ENCODE peak calls at places on chromosomes 7 and 10, in nine cellular contexts. S is stomach, F is suprapubic skin, E is ovary, Z is tibial nerve, R is HepG2, K is transverse colon, T is SK-N-SH, W is sigmoid colon. G is an unnamed sample.
A peak's percentile ranks its signal among the peaks of the same experiment; 100 is the strongest.

GRCh38 chr10:69663548-69663947 is 33.5 kb downstream of the FAM241B start:
- DNase-seq in S (no peak), F (no peak), E (no peak), Z (no peak), R (no peak), K (no peak), T (no peak), W (no peak), G (no peak)

GRCh38 chr10:122140477-122140902 is 130.6 kb upstream of the BTBD16 start:
- DNase-seq in S (no peak), F (no peak), E (no peak), Z (no peak), R (no peak), K (no peak), T (peak; percentile 50), W (peak; percentile 84), G (no peak)

GRCh38 chr7:151727579-151728285 is 149.2 kb downstream of the PRKAG2 start:
- DNase-seq in S (peak; percentile 65), F (peak; percentile 95), E (peak; percentile 83), Z (peak; percentile 77), R (no peak), K (peak; percentile 66), T (peak; percentile 79), W (peak; percentile 95), G (peak; percentile 96)

GRCh38 chr7:30478349-30479228 is at the start of gene NOD1:
- DNase-seq in S (peak; percentile 80), F (peak; percentile 82), E (peak; percentile 84), Z (peak; percentile 67), R (peak; percentile 40), K (peak; percentile 88), T (peak; percentile 96), W (peak; percentile 86), G (no peak)

GRCh38 chr7:106615808-106616691 is 44.9 kb downstream of the CCDC71L start:
- DNase-seq in S (no peak), F (no peak), E (no peak), Z (no peak), R (no peak), K (no peak), T (no peak), W (no peak), G (no peak)

GRCh38 chr10:69959911-69960310 is 92.7 kb upstream of the MACROH2A2 start:
- DNase-seq in S (no peak), F (no peak), E (no peak), Z (no peak), R (no peak), K (no peak), T (no peak), W (no peak), G (no peak)

GRCh38 chr7:55074008-55074499 is 55.2 kb downstream of the EGFR start:
- DNase-seq in S (peak; percentile 77), F (no peak), E (no peak), Z (no peak), R (peak; percentile 44), K (peak; percentile 91), T (no peak), W (peak; percentile 81), G (no peak)

GRCh38 chr10:34346516-34347150 is 468.5 kb downstream of the PARD3 start:
- DNase-seq in S (no peak), F (no peak), E (no peak), Z (no peak), R (no peak), K (peak; percentile 15), T (no peak), W (no peak), G (no peak)

GRCh38 chr10:44993226-44993921 is 7.3 kb upstream of the ZNF22 start:
- DNase-seq in S (no peak), F (peak; percentile 64), E (peak; percentile 37), Z (no peak), R (no peak), K (no peak), T (no peak), W (peak; percentile 61), G (peak; percentile 60)

GRCh38 chr7:108002726-108003590 is at the start of gene LAMB1:
- DNase-seq in S (peak; percentile 63), F (peak; percentile 83), E (peak; percentile 79), Z (peak; percentile 53), R (peak; percentile 73), K (peak; percentile 80), T (peak; percentile 98), W (peak; percentile 94), G (no peak)

GRCh38 chr10:76403876-76404275 is 972.5 kb downstream of the LRMDA start:
- DNase-seq in S (no peak), F (no peak), E (no peak), Z (no peak), R (no peak), K (no peak), T (no peak), W (no peak), G (no peak)

GRCh38 chr7:122727759-122728158 is 25.0 kb upstream of the RNF148 start:
- DNase-seq in S (no peak), F (no peak), E (no peak), Z (no peak), R (no peak), K (no peak), T (no peak), W (no peak), G (no peak)

GRCh38 chr10:132990684-132991545 is 48.5 kb upstream of the CFAP46 start:
- DNase-seq in S (no peak), F (no peak), E (no peak), Z (no peak), R (no peak), K (no peak), T (no peak), W (no peak), G (no peak)

GRCh38 chr7:69967152-69967591 is 368.9 kb downstream of the AUTS2 start:
- DNase-seq in S (peak; percentile 34), F (no peak), E (peak; percentile 51), Z (peak; percentile 25), R (no peak), K (no peak), T (peak; percentile 42), W (no peak), G (no peak)

DNA sequence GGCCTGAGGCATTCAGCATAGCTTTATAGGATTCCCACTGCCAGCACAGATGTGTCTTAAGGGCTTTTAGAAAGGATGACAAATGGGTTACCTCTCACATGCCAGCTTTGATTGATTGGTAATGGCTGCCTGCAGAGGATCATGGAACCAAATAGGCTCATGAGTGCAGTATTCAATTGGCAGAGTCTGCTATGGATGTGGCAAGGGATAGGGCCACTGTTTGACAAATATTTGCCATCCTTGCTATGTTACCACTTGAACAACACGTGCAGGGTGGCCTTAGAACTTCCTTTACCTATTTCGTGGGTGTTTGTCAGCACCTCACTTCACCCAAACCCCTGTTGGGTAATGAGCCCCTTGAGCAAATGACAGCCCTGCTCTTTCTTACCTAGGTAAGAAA is 139.2 kb downstream of the C10orf105 start:
- DNase-seq in S (no peak), F (no peak), E (no peak), Z (no peak), R (no peak), K (no peak), T (no peak), W (no peak), G (no peak)
- H3K27me3 ChIP-seq in S (no peaks in the 10 kb centered on the region), F (no peaks in the 10 kb centered on the region), E (no peaks in the 10 kb centered on the region), Z (no peaks in the 10 kb centered on the region), R (peaks cover 19% of the 10 kb centered on the region), K (no peaks in the 10 kb centered on the region), T (peaks cover 9% of the 10 kb centered on the region), W (no peaks in the 10 kb centered on the region), G (no peaks in the 10 kb centered on the region)

GRCh38 chr10:71134732-71135211 is 77.6 kb upstream of the UNC5B start:
- DNase-seq in S (no peak), F (no peak), E (no peak), Z (no peak), R (no peak), K (no peak), T (no peak), W (no peak), G (peak; percentile 60)
- TF ChIP-seq EP300 in S (no peak), F (no peak), E (no peak), Z (no peak), R (no peak), K (no peak), T (no peak), W (no peak), G (no peak)

DNA sequence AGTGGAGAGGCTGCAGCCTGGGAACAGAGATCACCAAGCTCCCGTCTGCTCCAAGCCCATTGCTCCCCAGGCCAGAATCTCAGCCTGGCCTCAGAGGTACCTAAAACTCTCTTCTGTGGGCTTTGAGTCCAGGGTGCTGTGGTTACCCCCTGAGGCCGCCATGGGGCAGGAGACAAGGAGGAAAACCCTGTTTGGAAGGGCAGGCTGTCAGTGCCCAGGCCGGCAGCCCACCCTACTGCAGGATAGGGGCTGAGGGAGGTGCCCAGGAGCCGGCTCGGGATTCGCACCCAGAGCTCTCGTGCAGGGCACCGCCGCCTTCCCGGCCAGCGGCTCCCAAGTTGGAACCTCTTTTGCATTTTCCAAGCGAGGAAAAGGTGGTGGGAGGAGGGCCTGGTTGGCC is 24.5 kb downstream of the UNCX start:
- DNase-seq in S (no peak), F (no peak), E (no peak), Z (no peak), R (no peak), K (no peak), T (no peak), W (no peak), G (no peak)
- H3K27me3 ChIP-seq in S (peaks cover 22% of the 10 kb centered on the region), F (peaks cover 97% of the 10 kb centered on the region), E (no peaks in the 10 kb centered on the region), Z (peaks cover 89% of the 10 kb centered on the region), R (peaks cover 82% of the 10 kb centered on the region), K (peaks cover 84% of the 10 kb centered on the region), T (peaks cover 98% of the 10 kb centered on the region), W (peaks cover 61% of the 10 kb centered on the region), G (peaks cover 94% of the 10 kb centered on the region)

GRCh38 chr7:85215098-85215497 is 28.2 kb upstream of the SEMA3D start:
- DNase-seq in S (no peak), F (no peak), E (no peak), Z (no peak), R (no peak), K (no peak), T (no peak), W (no peak), G (no peak)
- TF ChIP-seq EP300 in S (no peak), F (no peak), E (no peak), Z (no peak), R (no peak), K (no peak), T (no peak), W (no peak), G (no peak)

GRCh38 chr10:3886666-3887251 is 101.8 kb upstream of the KLF6 start:
- DNase-seq in S (no peak), F (no peak), E (peak; percentile 47), Z (no peak), R (peak; percentile 90), K (no peak), T (peak; percentile 50), W (peak; percentile 89), G (no peak)
- H3K27me3 ChIP-seq in S (no peaks in the 10 kb centered on the region), F (no peaks in the 10 kb centered on the region), E (no peaks in the 10 kb centered on the region), Z (no peaks in the 10 kb centered on the region), R (no peaks in the 10 kb centered on the region), K (no peaks in the 10 kb centered on the region), T (no peaks in the 10 kb centered on the region), W (no peaks in the 10 kb centered on the region), G (no peaks in the 10 kb centered on the region)